ENCODE peak calls at places on chromosomes 11 and 22, in five cellular contexts. One of them, this sample, is unnamed.

GRCh38 chr11:119933584-119933983 is 204.3 kb downstream of the TRIM29 start:
- DNase-seq in fibroblast of mammary gland: no peak
- DNase-seq in heart right ventricle: no peak
- DNase-seq in psoas muscle: no peak
- DNase-seq in astrocyte of the spinal cord: no peak
- DNase-seq in this sample: no peak

GRCh38 chr11:44519989-44520737 is 45.3 kb upstream of the CD82 start:
- DNase-seq in astrocyte of the spinal cord: no peak
- DNase-seq in psoas muscle: no peak
- DNase-seq in heart right ventricle: peak; percentile 39
- DNase-seq in fibroblast of mammary gland: no peak
- DNase-seq in this sample: no peak

GRCh38 chr11:102116453-102117205 is 6.4 kb downstream of the YAP1 start:
- DNase-seq in fibroblast of mammary gland: no peak
- DNase-seq in astrocyte of the spinal cord: no peak
- DNase-seq in psoas muscle: no peak
- DNase-seq in heart right ventricle: no peak
- DNase-seq in this sample: no peak

GRCh38 chr11:3927129-3927796 is 71.8 kb downstream of the STIM1 start:
- DNase-seq in psoas muscle: no peak
- DNase-seq in heart right ventricle: no peak
- DNase-seq in astrocyte of the spinal cord: no peak
- DNase-seq in fibroblast of mammary gland: no peak
- DNase-seq in this sample: no peak

GRCh38 chr22:44583076-44583760 is 85.2 kb upstream of the RTL6 start:
- DNase-seq in fibroblast of mammary gland: peak; percentile 17
- DNase-seq in psoas muscle: peak; percentile 13
- DNase-seq in astrocyte of the spinal cord: no peak
- DNase-seq in heart right ventricle: no peak
- DNase-seq in this sample: no peak

GRCh38 chr22:46684706-46685105 is 53.3 kb downstream of the CERK start:
- DNase-seq in heart right ventricle: peak; percentile 57
- DNase-seq in fibroblast of mammary gland: no peak
- DNase-seq in astrocyte of the spinal cord: no peak
- DNase-seq in psoas muscle: no peak
- DNase-seq in this sample: no peak

GRCh38 chr11:1156506-1157340 is 1.0 kb upstream of the MUC5AC start:
- DNase-seq in fibroblast of mammary gland: no peak
- DNase-seq in psoas muscle: no peak
- DNase-seq in astrocyte of the spinal cord: no peak
- DNase-seq in heart right ventricle: no peak
- DNase-seq in this sample: no peak

GRCh38 chr11:83727251-83727650 is 441.1 kb upstream of the CCDC90B start:
- DNase-seq in fibroblast of mammary gland: no peak
- DNase-seq in psoas muscle: no peak
- DNase-seq in astrocyte of the spinal cord: no peak
- DNase-seq in heart right ventricle: no peak
- DNase-seq in this sample: no peak

GRCh38 chr22:36900880-36901279 is 12.5 kb upstream of the CSF2RB start:
- DNase-seq in astrocyte of the spinal cord: no peak
- DNase-seq in psoas muscle: no peak
- DNase-seq in fibroblast of mammary gland: no peak
- DNase-seq in heart right ventricle: no peak
- DNase-seq in this sample: no peak

GRCh38 chr11:22162754-22163153 is 30.1 kb upstream of the ANO5 start:
- DNase-seq in psoas muscle: no peak
- DNase-seq in fibroblast of mammary gland: no peak
- DNase-seq in heart right ventricle: no peak
- DNase-seq in astrocyte of the spinal cord: no peak
- DNase-seq in this sample: no peak

GRCh38 chr11:70477607-70478006 is 79.3 kb downstream of the CTTN start:
- DNase-seq in astrocyte of the spinal cord: no peak
- DNase-seq in heart right ventricle: peak; percentile 33
- DNase-seq in fibroblast of mammary gland: no peak
- DNase-seq in psoas muscle: no peak
- DNase-seq in this sample: no peak

GRCh38 chr11:74312321-74312720 is 881 bp upstream of the P4HA3 start:
- DNase-seq in heart right ventricle: no peak
- DNase-seq in fibroblast of mammary gland: peak; percentile 20
- DNase-seq in psoas muscle: no peak
- DNase-seq in astrocyte of the spinal cord: no peak
- DNase-seq in this sample: no peak

GRCh38 chr11:68215087-68215445 is 2.0 kb upstream of the KMT5B start:
- DNase-seq in astrocyte of the spinal cord: no peak
- DNase-seq in heart right ventricle: no peak
- DNase-seq in psoas muscle: no peak
- DNase-seq in fibroblast of mammary gland: no peak
- DNase-seq in this sample: no peak

GRCh38 chr11:134014502-134014901 is 54.4 kb upstream of the JAM3 start:
- DNase-seq in psoas muscle: no peak
- DNase-seq in fibroblast of mammary gland: no peak
- DNase-seq in heart right ventricle: peak; percentile 57
- DNase-seq in astrocyte of the spinal cord: no peak
- DNase-seq in this sample: no peak

GRCh38 chr11:78371221-78371899 is 46.3 kb downstream of the GAB2 start:
- DNase-seq in fibroblast of mammary gland: peak; percentile 15
- DNase-seq in psoas muscle: no peak
- DNase-seq in heart right ventricle: no peak
- DNase-seq in astrocyte of the spinal cord: no peak
- DNase-seq in this sample: no peak

GRCh38 chr22:46803031-46803880 is 40.8 kb downstream of the TBC1D22A start:
- DNase-seq in astrocyte of the spinal cord: no peak
- DNase-seq in psoas muscle: peak; percentile 67
- DNase-seq in fibroblast of mammary gland: peak; percentile 24
- DNase-seq in heart right ventricle: peak; percentile 37
- DNase-seq in this sample: peak; percentile 69

GRCh38 chr11:9313648-9314290 is 624 bp downstream of the TMEM41B start:
- DNase-seq in heart right ventricle: no peak
- DNase-seq in fibroblast of mammary gland: peak; percentile 14
- DNase-seq in astrocyte of the spinal cord: peak; percentile 18
- DNase-seq in psoas muscle: no peak
- DNase-seq in this sample: no peak

GRCh38 chr22:40560551-40560950 is 76.0 kb downstream of the MRTFA start:
- DNase-seq in psoas muscle: no peak
- DNase-seq in heart right ventricle: no peak
- DNase-seq in astrocyte of the spinal cord: peak; percentile 65
- DNase-seq in fibroblast of mammary gland: peak; percentile 66
- DNase-seq in this sample: no peak

GRCh38 chr11:1070594-1071462 is 3.8 kb upstream of the MUC2 start:
- DNase-seq in astrocyte of the spinal cord: no peak
- DNase-seq in heart right ventricle: no peak
- DNase-seq in psoas muscle: peak; percentile 34
- DNase-seq in fibroblast of mammary gland: no peak
- DNase-seq in this sample: no peak

GRCh38 chr11:71129624-71130023 is 122.8 kb downstream of the SHANK2 start:
- DNase-seq in astrocyte of the spinal cord: peak; percentile 56
- DNase-seq in psoas muscle: no peak
- DNase-seq in heart right ventricle: no peak
- DNase-seq in fibroblast of mammary gland: peak; percentile 18
- DNase-seq in this sample: no peak

GRCh38 chr11:110148775-110149744 is 55.9 kb downstream of the ZC3H12C start:
- DNase-seq in fibroblast of mammary gland: peak; percentile 90
- DNase-seq in psoas muscle: no peak
- DNase-seq in heart right ventricle: no peak
- DNase-seq in astrocyte of the spinal cord: peak; percentile 61
- DNase-seq in this sample: no peak

GRCh38 chr11:76240143-76240505 is 33.8 kb upstream of the WNT11 start:
- DNase-seq in astrocyte of the spinal cord: no peak
- DNase-seq in psoas muscle: no peak
- DNase-seq in heart right ventricle: no peak
- DNase-seq in fibroblast of mammary gland: no peak
- DNase-seq in this sample: no peak

GRCh38 chr11:2944953-2945756 is 15.9 kb upstream of the PHLDA2 start:
- DNase-seq in astrocyte of the spinal cord: peak; percentile 93
- DNase-seq in psoas muscle: peak; percentile 90
- DNase-seq in heart right ventricle: peak; percentile 92
- DNase-seq in fibroblast of mammary gland: peak; percentile 86
- DNase-seq in this sample: no peak

GRCh38 chr22:24325105-24325757 is 54.6 kb downstream of the SPECC1L start:
- DNase-seq in heart right ventricle: peak; percentile 53
- DNase-seq in astrocyte of the spinal cord: peak; percentile 87
- DNase-seq in psoas muscle: no peak
- DNase-seq in fibroblast of mammary gland: peak; percentile 86
- DNase-seq in this sample: peak; percentile 24

DNA sequence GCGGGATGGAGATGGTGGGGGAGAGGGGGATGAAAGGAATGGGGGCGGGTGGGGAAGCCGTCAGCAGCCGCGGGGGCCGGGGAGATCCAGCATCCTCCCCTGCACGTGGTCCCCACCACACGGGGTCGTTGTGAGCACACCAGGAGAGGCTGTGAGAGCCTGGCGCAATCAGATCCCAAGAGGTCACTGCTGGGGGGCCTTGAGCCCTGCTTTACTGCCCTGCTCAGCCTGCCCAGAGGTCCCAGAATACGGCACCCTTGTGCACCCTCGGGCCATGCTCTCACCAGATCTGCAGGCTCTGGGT is 7.4 kb downstream of the CABP7 start:
- DNase-seq in fibroblast of mammary gland: peak; percentile 49
- DNase-seq in psoas muscle: peak; percentile 74
- DNase-seq in heart right ventricle: no peak
- DNase-seq in astrocyte of the spinal cord: no peak
- DNase-seq in this sample: peak; percentile 65
- TF ChIP-seq CTCF in fibroblast of mammary gland: peak; percentile 44
- TF ChIP-seq CTCF in psoas muscle: peak; percentile 27
- TF ChIP-seq CTCF in heart right ventricle: peak; percentile 47
- TF ChIP-seq CTCF in astrocyte of the spinal cord: peak; percentile 54
- TF ChIP-seq CTCF in this sample: peak; percentile 37

DNA sequence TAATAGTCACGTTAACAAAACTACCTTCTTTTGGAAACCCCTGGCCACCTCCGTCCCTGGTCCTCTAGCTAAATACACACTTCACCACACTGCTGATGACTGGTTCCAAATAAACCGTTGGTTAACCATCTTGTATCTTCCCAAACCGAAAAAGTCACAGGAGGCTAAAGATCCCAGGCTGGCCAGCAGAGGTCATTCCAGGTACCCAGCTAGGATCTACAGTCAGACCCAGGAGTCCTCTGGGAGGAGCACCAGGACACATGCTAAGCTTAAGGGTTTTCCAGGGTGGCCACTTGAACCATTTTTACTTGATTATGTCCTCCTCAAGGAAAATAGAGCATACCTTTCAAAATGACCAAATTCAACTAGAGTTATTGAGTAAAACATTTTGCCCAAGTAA is 103.2 kb downstream of the ETS1 start:
- DNase-seq in heart right ventricle: no peak
- DNase-seq in astrocyte of the spinal cord: no peak
- DNase-seq in psoas muscle: no peak
- DNase-seq in fibroblast of mammary gland: no peak
- DNase-seq in this sample: no peak
- TF ChIP-seq CTCF in heart right ventricle: peak; percentile 56
- TF ChIP-seq CTCF in astrocyte of the spinal cord: peak; percentile 13
- TF ChIP-seq CTCF in psoas muscle: no peak
- TF ChIP-seq CTCF in fibroblast of mammary gland: peak; percentile 9
- TF ChIP-seq CTCF in this sample: no peak

DNA sequence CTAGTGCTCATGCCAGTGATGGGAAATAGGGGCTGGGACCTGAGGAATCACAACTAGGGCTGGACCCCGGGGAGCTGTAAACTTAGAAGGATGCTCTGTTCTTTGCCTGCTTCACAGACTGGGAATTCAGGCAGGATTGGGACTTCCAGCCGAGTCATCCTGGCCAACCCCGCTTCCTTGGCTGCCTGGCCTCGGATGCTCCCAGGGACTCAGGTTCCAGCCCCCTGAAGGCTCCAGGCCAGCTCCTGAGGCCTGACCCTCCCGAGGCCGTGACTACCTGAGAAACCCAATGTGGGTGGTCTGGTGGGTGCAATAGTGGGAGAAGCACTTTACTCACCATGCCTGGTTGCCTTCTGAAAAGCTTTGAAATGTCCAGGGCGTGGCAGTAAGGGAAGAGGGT is 44.7 kb downstream of the IRAG1 start:
- DNase-seq in astrocyte of the spinal cord: no peak
- DNase-seq in psoas muscle: no peak
- DNase-seq in fibroblast of mammary gland: no peak
- DNase-seq in heart right ventricle: no peak
- DNase-seq in this sample: no peak
- TF ChIP-seq CTCF in astrocyte of the spinal cord: no peak
- TF ChIP-seq CTCF in psoas muscle: no peak
- TF ChIP-seq CTCF in fibroblast of mammary gland: no peak
- TF ChIP-seq CTCF in heart right ventricle: no peak
- TF ChIP-seq CTCF in this sample: no peak

GRCh38 chr22:45638834-45639746 is 32.5 kb upstream of the ATXN10 start:
- DNase-seq in psoas muscle: peak; percentile 85
- DNase-seq in astrocyte of the spinal cord: peak; percentile 23
- DNase-seq in heart right ventricle: no peak
- DNase-seq in fibroblast of mammary gland: peak; percentile 69
- DNase-seq in this sample: peak; percentile 94
- TF ChIP-seq CTCF in psoas muscle: no peak
- TF ChIP-seq CTCF in astrocyte of the spinal cord: no peak
- TF ChIP-seq CTCF in heart right ventricle: no peak
- TF ChIP-seq CTCF in fibroblast of mammary gland: no peak
- TF ChIP-seq CTCF in this sample: no peak

This sample was measured in Calu3.